ENCODE peak calls at places on chromosomes 4 and X, in nine cellular contexts. D is ACHN, Q is epithelial cell of esophagus, B is progenitor cell of endocrine pancreas, F is ureter, N is amygdala, Y is HTR-8/SVneo, Z is hypothalamus, A is ELF-1. C is an unnamed sample.

GRCh38 chr4:35247047-35247446 is 997.3 kb downstream of the ARAP2 start:
- DNase-seq in A (no peak), F (no peak), Y (no peak), Q (peak), B (no peak), D (no peak), N (no peak), Z (no peak), C (no peak)

GRCh38 chr4:159353422-159354116 is 250.7 kb downstream of the RAPGEF2 start:
- DNase-seq in A (no peak), Z (no peak), D (no peak), N (no peak), Y (no peak), B (no peak), Q (no peak), F (no peak), C (no peak)

GRCh38 chrX:138765061-138765460 is 53.5 kb upstream of the FGF13 start:
- DNase-seq in Q (peak), Y (no peak), Z (no peak), A (no peak), N (no peak), B (no peak), F (no peak), D (no peak), C (no peak)

GRCh38 chr4:72933029-72933428 is 136.5 kb downstream of the COX18 start:
- DNase-seq in Z (no peak), D (no peak), A (no peak), Y (no peak), F (no peak), Q (peak), B (no peak), N (no peak), C (no peak)

GRCh38 chr4:82643994-82644730 is 82.4 kb upstream of the TMEM150C start:
- DNase-seq in Z (no peak), A (no peak), N (no peak), Q (peak), Y (no peak), B (no peak), F (no peak), D (peak), C (no peak)

GRCh38 chr4:7857238-7857701 is 82.4 kb downstream of the AFAP1 start:
- DNase-seq in N (no peak), Z (no peak), F (no peak), Q (peak), A (no peak), B (no peak), Y (no peak), D (no peak), C (no peak)

GRCh38 chr4:99710020-99710419 is 52.4 kb upstream of the C4orf54 start:
- DNase-seq in Q (peak), Z (no peak), A (no peak), D (no peak), N (no peak), B (no peak), Y (no peak), F (no peak), C (no peak)

GRCh38 chr4:142404191-142404611 is 441.9 kb downstream of the INPP4B start:
- DNase-seq in Q (peak), A (no peak), Z (no peak), Y (peak), F (no peak), D (no peak), N (no peak), B (no peak), C (no peak)

GRCh38 chr4:110533940-110534339 is 58.0 kb downstream of the ENPEP start:
- DNase-seq in A (peak), D (peak), Z (no peak), B (no peak), Y (peak), F (no peak), Q (peak), N (no peak), C (no peak)

GRCh38 chr4:185911556-185912064 is 99.6 kb upstream of the SORBS2 start:
- DNase-seq in Q (peak), F (no peak), N (no peak), Z (no peak), B (no peak), D (no peak), A (no peak), Y (no peak), C (no peak)

GRCh38 chr4:38664704-38665401 is 854 bp downstream of the KLF3 start:
- DNase-seq in A (peak), B (peak), Z (peak), F (peak), D (peak), Y (peak), N (peak), Q (peak), C (peak)

GRCh38 chr4:42706086-42706485 is 49.2 kb upstream of the ATP8A1 start:
- DNase-seq in N (no peak), A (no peak), D (no peak), Y (no peak), B (no peak), Z (no peak), F (no peak), Q (no peak), C (no peak)

GRCh38 chr4:53899544-53900274 is 164.7 kb downstream of the CHIC2 start:
- DNase-seq in A (no peak), Q (no peak), B (no peak), Y (no peak), Z (no peak), D (no peak), F (no peak), N (no peak), C (no peak)

GRCh38 chr4:78057135-78057599 is at the start of gene FRAS1:
- DNase-seq in Q (peak), A (peak), D (peak), Z (no peak), N (peak), F (peak), Y (peak), B (peak), C (no peak)

GRCh38 chr4:38911257-38911656 is 43.7 kb downstream of the FAM114A1 start:
- DNase-seq in Z (no peak), Y (no peak), A (peak), Q (no peak), N (no peak), B (no peak), F (no peak), D (no peak), C (no peak)

GRCh38 chr4:183422962-183423653 is 21.3 kb upstream of the CDKN2AIP start:
- DNase-seq in F (no peak), Q (peak), B (no peak), Z (no peak), Y (peak), D (peak), N (no peak), A (no peak), C (no peak)

GRCh38 chr4:99082192-99082591 is 6.4 kb downstream of the ADH5 start:
- DNase-seq in Y (no peak), B (no peak), N (no peak), D (no peak), Q (no peak), Z (no peak), A (no peak), F (no peak), C (no peak)

GRCh38 chr4:118823471-118823870 is 12.5 kb downstream of the SEC24D start:
- DNase-seq in A (no peak), Z (no peak), D (no peak), N (no peak), B (no peak), F (no peak), Q (peak), Y (no peak), C (no peak)

GRCh38 chr4:80788798-80789197 is 241.7 kb upstream of the BMP3 start:
- DNase-seq in F (no peak), Q (no peak), Z (no peak), D (no peak), B (no peak), Y (no peak), A (no peak), N (no peak), C (no peak)

GRCh38 chrX:71599965-71600364 is 18.3 kb downstream of the CXCR3 start:
- DNase-seq in Y (no peak), Z (no peak), Q (no peak), D (no peak), B (no peak), A (no peak), N (no peak), F (no peak), C (no peak)

GRCh38 chr4:128228778-128229457 is 58.7 kb downstream of the PGRMC2 start:
- DNase-seq in B (no peak), A (peak), Z (no peak), F (no peak), D (no peak), Q (peak), N (no peak), Y (no peak), C (no peak)

GRCh38 chr4:186627226-186627865 is 72.0 kb upstream of the MTNR1A start:
- DNase-seq in Z (no peak), F (no peak), D (peak), N (no peak), Q (peak), Y (peak), B (no peak), A (peak), C (no peak)

GRCh38 chr4:11424000-11424399 is 4.7 kb downstream of the HS3ST1 start:
- DNase-seq in Q (peak), N (no peak), Y (no peak), B (no peak), Z (no peak), D (peak), A (peak), F (peak), C (no peak)

GRCh38 chr4:16704488-16704887 is 194.0 kb downstream of the LDB2 start:
- DNase-seq in Q (no peak), N (no peak), F (no peak), Z (no peak), B (no peak), Y (no peak), A (no peak), D (no peak), C (no peak)

GRCh38 chr4:86036729-86037128 is 323.1 kb downstream of the MAPK10 start:
- DNase-seq in Y (no peak), B (no peak), D (peak), A (no peak), Q (peak), Z (no peak), F (no peak), N (no peak), C (no peak)